ENCODE peak calls at places on chromosomes 6 and 20, in four cellular contexts. One of them, this sample, is unnamed.

GRCh38 chr20:19699132-19699971 is 58.7 kb upstream of the RIN2 start:
- DNase-seq in K562: no peak
- DNase-seq in GM12878: no peak
- DNase-seq in H1: no peak
- DNase-seq in this sample: peak

GRCh38 chr6:113077794-113078193 is 730.7 kb downstream of the RFPL4B start:
- DNase-seq in K562: no peak
- DNase-seq in GM12878: no peak
- DNase-seq in H1: no peak
- DNase-seq in this sample: no peak

GRCh38 chr6:170074907-170075306 is 216.0 kb downstream of the DLL1 start:
- DNase-seq in H1: no peak
- DNase-seq in K562: no peak
- DNase-seq in GM12878: no peak
- DNase-seq in this sample: no peak

GRCh38 chr6:42387336-42387735 is 64.4 kb downstream of the TRERF1 start:
- DNase-seq in GM12878: no peak
- DNase-seq in H1: no peak
- DNase-seq in K562: no peak
- DNase-seq in this sample: no peak

GRCh38 chr20:35849726-35850125 is 77.9 kb downstream of the PHF20 start:
- DNase-seq in K562: no peak
- DNase-seq in H1: no peak
- DNase-seq in GM12878: no peak
- DNase-seq in this sample: no peak

GRCh38 chr6:106918128-106918527 is 56.4 kb downstream of the CD24 start:
- DNase-seq in H1: no peak
- DNase-seq in GM12878: no peak
- DNase-seq in K562: no peak
- DNase-seq in this sample: no peak

GRCh38 chr6:35230950-35231349 is 17.2 kb downstream of the SCUBE3 start:
- DNase-seq in K562: no peak
- DNase-seq in H1: no peak
- DNase-seq in GM12878: no peak
- DNase-seq in this sample: no peak

GRCh38 chr6:52726741-52727535 is 36.3 kb downstream of the GSTA2 start:
- DNase-seq in H1: no peak
- DNase-seq in GM12878: no peak
- DNase-seq in K562: no peak
- DNase-seq in this sample: no peak

GRCh38 chr6:106223300-106223930 is 102.1 kb downstream of the ATG5 start:
- DNase-seq in H1: no peak
- DNase-seq in GM12878: peak
- DNase-seq in K562: peak
- DNase-seq in this sample: peak

GRCh38 chr20:47847882-47848485 is 62.7 kb upstream of the SULF2 start:
- DNase-seq in GM12878: no peak
- DNase-seq in H1: no peak
- DNase-seq in K562: no peak
- DNase-seq in this sample: no peak

GRCh38 chr6:82823361-82823760 is 242.3 kb downstream of the UBE3D start:
- DNase-seq in H1: no peak
- DNase-seq in GM12878: no peak
- DNase-seq in K562: no peak
- DNase-seq in this sample: no peak

GRCh38 chr6:41805830-41806774 is 18.6 kb downstream of the TOMM6 start:
- DNase-seq in GM12878: no peak
- DNase-seq in H1: no peak
- DNase-seq in K562: no peak
- DNase-seq in this sample: no peak

GRCh38 chr6:44801188-44801587 is 413.7 kb downstream of the CDC5L start:
- DNase-seq in H1: no peak
- DNase-seq in GM12878: no peak
- DNase-seq in K562: no peak
- DNase-seq in this sample: no peak

GRCh38 chr6:103193413-103193812 is 1666.3 kb downstream of the HACE1 start:
- DNase-seq in H1: no peak
- DNase-seq in GM12878: no peak
- DNase-seq in K562: no peak
- DNase-seq in this sample: no peak

GRCh38 chr6:165875946-165876345 is 212.9 kb upstream of the PDE10A start:
- DNase-seq in GM12878: no peak
- DNase-seq in H1: no peak
- DNase-seq in K562: no peak
- DNase-seq in this sample: no peak

GRCh38 chr20:61880706-61881105 is 185.0 kb downstream of the TAF4 start:
- DNase-seq in H1: no peak
- DNase-seq in GM12878: no peak
- DNase-seq in K562: no peak
- DNase-seq in this sample: no peak

GRCh38 chr6:111361648-111362047 is 121.4 kb downstream of the REV3L start:
- DNase-seq in GM12878: no peak
- DNase-seq in H1: peak
- DNase-seq in K562: peak
- DNase-seq in this sample: peak

GRCh38 chr6:165654144-165654543 is 8.9 kb downstream of the PDE10A start:
- DNase-seq in GM12878: no peak
- DNase-seq in K562: no peak
- DNase-seq in H1: no peak
- DNase-seq in this sample: no peak

GRCh38 chr6:150079604-150080003 is 10.7 kb upstream of the ULBP3 start:
- DNase-seq in K562: no peak
- DNase-seq in GM12878: no peak
- DNase-seq in H1: no peak
- DNase-seq in this sample: no peak
- TF ChIP-seq EGR1 in K562: no peak
- TF ChIP-seq EGR1 in GM12878: no peak
- TF ChIP-seq EGR1 in H1: no peak
- TF ChIP-seq EGR1 in this sample: no peak

DNA sequence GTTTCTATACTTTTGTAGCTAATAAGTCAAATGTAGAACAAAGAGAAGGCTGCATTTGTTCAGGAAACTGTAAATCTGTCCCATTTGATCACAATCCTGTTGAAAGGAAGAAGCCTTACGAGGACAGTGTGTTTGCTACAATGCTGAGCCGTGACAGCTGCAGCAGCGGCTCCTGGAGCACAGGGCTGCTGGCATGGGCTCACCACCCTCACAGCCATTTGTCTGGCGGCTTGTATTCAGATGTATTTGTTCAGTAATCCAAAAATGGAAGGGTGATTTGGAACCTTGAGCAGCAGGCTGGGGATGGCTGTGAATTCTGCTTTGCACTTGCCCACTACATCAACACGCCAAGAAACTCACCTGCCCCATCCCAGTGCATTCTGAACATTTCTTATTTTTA is 5.6 kb downstream of the TUBB2A start:
- DNase-seq in H1: no peak
- DNase-seq in K562: no peak
- DNase-seq in GM12878: no peak
- DNase-seq in this sample: no peak
- TF ChIP-seq SIN3A in H1: no peak
- TF ChIP-seq SIN3A in K562: no peak
- TF ChIP-seq SIN3A in GM12878: no peak
- TF ChIP-seq SIN3A in this sample: no peak

DNA sequence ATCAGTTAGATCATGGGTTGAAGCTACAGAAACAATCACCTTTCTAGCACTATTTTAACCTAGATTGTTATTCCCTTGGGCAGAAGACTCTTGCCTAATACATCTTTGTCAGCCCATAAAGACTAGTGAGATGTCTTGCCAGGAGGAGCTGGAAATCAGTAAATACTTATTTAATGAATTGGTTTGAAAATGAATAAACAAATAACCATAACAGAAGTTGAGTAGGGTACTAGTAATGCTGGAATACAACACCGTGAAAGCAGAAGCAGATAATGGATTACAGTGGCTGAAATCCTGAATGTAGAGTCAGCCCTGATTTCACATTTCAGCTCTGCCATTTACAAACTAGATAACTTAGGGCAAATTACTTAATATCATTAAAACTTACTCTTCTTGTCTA is 236.1 kb downstream of the PACRG start:
- DNase-seq in K562: no peak
- DNase-seq in H1: no peak
- DNase-seq in GM12878: no peak
- DNase-seq in this sample: no peak
- TF ChIP-seq EGR1 in K562: no peak
- TF ChIP-seq EGR1 in H1: no peak
- TF ChIP-seq EGR1 in GM12878: no peak
- TF ChIP-seq EGR1 in this sample: no peak

DNA sequence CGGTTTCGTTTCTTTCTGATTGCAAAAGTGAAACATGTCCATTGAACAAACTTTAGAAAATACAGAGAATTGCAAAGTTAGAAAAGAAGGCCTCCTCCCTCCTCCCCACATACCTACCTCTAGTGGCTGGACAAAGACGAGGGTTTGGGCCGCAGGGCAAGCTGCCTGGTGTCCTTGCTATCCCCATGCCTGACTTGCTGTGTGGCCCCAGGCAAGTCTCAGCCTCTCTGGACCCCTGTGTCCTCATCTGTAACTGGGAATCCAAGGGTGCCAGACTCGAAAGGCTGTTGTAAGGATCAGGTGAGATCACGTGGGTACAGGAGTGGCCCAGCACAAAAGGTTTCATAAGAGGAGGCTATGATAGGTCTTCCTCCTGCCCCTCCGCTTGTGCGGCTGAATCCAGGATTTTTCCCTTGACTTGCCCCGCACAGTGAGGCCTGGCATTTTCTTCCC is 56.0 kb downstream of the UBE2V1 start:
- DNase-seq in K562: no peak
- DNase-seq in H1: no peak
- DNase-seq in GM12878: no peak
- DNase-seq in this sample: no peak
- TF ChIP-seq SIN3A in K562: no peak
- TF ChIP-seq SIN3A in H1: no peak
- TF ChIP-seq SIN3A in GM12878: no peak
- TF ChIP-seq SIN3A in this sample: no peak